ENCODE peak calls at places on chromosomes 3 and 15, in four cellular contexts. Q, M, P and A are unnamed samples.
A peak's percentile ranks its signal among the peaks of the same experiment; 100 is the strongest.

GRCh38 chr3:31481697-31482096 is 51.0 kb upstream of the STT3B start:
- DNase-seq in P (no peak), Q (no peak), M (no peak), A (no peak)

GRCh38 chr3:153144779-153145178 is 17.2 kb upstream of the RAP2B start:
- DNase-seq in Q (peak; percentile 73), M (no peak), P (no peak), A (no peak)

GRCh38 chr15:83436513-83437158 is 10.5 kb upstream of the SH3GL3 start:
- DNase-seq in Q (peak; percentile 76), P (no peak), M (no peak), A (no peak)

GRCh38 chr15:52019394-52020252 is 604 bp downstream of the MAPK6 start:
- DNase-seq in Q (peak; percentile 98), M (no peak), P (peak; percentile 94), A (peak; percentile 89)

GRCh38 chr3:116337229-116337628 is 108.1 kb downstream of the LSAMP start:
- DNase-seq in M (no peak), Q (no peak), P (no peak), A (no peak)

GRCh38 chr15:75578206-75578947 is 738 bp downstream of the PTPN9 start:
- DNase-seq in M (no peak), P (peak; percentile 89), Q (peak; percentile 68), A (peak; percentile 35)

GRCh38 chr3:31962801-31963205 is 18.3 kb downstream of the OSBPL10 start:
- DNase-seq in P (no peak), M (no peak), Q (peak; percentile 40), A (no peak)

GRCh38 chr3:145145461-145145860 is 1015.5 kb downstream of the PLOD2 start:
- DNase-seq in Q (no peak), M (no peak), P (no peak), A (no peak)

GRCh38 chr3:191425322-191425734 is 35.6 kb upstream of the PYDC2 start:
- DNase-seq in Q (no peak), P (no peak), M (no peak), A (no peak)

GRCh38 chr15:68626739-68627138 is 47.9 kb downstream of the CORO2B start:
- DNase-seq in P (no peak), Q (no peak), M (no peak), A (no peak)

GRCh38 chr3:37171144-37171543 is 3.2 kb downstream of the LRRFIP2 start:
- DNase-seq in M (no peak), P (no peak), Q (no peak), A (no peak)

GRCh38 chr3:15819043-15819442 is 21.3 kb upstream of the ANKRD28 start:
- DNase-seq in M (no peak), Q (no peak), P (no peak), A (no peak)

GRCh38 chr3:148710665-148711064 is 13.0 kb downstream of the AGTR1 start:
- DNase-seq in P (no peak), M (no peak), Q (no peak), A (no peak)

GRCh38 chr15:68930268-68931022 is at the start of gene SPESP1:
- DNase-seq in M (no peak), P (peak; percentile 91), Q (peak; percentile 3), A (no peak)

GRCh38 chr3:10238330-10238995 is 9.8 kb upstream of the TATDN2 start:
- DNase-seq in M (no peak), P (no peak), Q (no peak), A (no peak)

GRCh38 chr15:60077581-60078359 is 73.7 kb downstream of the FOXB1 start:
- DNase-seq in Q (no peak), M (no peak), P (no peak), A (no peak)

GRCh38 chr15:25181290-25182097 is 226.7 kb downstream of the SNRPN start:
- DNase-seq in P (peak; percentile 58), Q (no peak), M (no peak), A (no peak)

DNA sequence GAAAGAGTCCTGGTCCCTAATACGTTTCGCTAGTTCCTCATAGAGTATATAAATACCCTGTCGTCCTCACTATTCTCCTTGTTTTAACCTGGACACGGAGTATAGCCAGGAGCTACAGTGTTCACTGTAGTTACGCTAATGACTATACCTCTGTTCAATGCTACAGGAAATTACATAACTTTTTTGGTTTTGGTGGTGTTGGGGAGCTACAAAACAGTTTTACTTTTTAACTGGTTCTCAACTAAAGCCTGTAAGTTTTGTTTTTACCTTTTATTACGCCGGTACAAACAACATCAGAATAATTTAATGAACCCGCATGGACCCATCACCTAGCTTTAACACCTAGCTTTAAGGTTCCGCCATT is 1.5 kb downstream of the LMLN start:
- DNase-seq in Q (no peak), P (no peak), M (no peak), A (no peak)
- H3K4me3 ChIP-seq in Q (peak overlapping the region; percentile 81), P (no peak overlapping the region), M (no peak overlapping the region), A (peak overlapping the region; percentile 61)

GRCh38 chr3:839981-840380 is 252.8 kb upstream of the CNTN6 start:
- DNase-seq in Q (no peak), P (no peak), M (no peak), A (no peak)
- H3K9me3 ChIP-seq in Q (no peaks in the 10 kb centered on the region), P (no peaks in the 10 kb centered on the region), M (peaks cover 1% of the 10 kb centered on the region), A (no peaks in the 10 kb centered on the region)

DNA sequence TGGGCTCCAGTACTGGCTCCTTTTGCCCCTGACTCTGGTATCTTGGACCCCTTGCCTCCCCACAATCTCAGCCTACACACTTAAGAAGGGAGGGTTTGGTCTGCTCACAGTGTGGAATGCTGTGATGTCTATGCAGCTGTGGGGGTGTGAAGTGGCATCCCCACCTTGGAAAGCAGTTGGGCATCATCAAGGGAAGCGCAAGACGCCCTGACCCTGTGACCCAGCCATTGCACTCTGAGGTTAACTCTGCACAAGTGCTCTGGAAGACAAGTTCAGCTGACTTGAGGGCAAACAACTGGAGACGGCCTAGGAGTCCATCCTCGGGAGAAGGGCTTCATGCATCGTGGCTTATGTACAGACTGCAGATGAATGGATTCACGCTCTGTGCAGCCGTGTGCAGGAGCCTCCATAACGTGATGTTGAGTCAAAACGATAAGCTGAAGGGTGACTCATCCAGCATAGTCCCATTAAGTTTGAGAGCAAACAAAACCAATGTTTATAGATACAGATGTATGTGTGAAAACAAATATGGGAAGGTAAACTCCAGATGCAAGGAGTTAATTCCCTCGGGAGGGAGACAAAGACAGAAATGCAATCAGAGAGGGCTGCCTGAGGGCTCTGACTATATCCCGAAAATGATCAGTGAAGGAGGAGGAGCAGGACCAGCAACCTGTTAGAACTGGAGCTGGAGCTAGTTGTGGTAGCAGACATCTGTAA is 86.8 kb downstream of the LSM3 start:
- DNase-seq in P (peak; percentile 47), Q (peak; percentile 54), M (no peak), A (no peak)
- H3K27me3 ChIP-seq in P (no peaks in the 10 kb centered on the region), Q (peaks cover 5% of the 10 kb centered on the region), M (no peaks in the 10 kb centered on the region), A (no peaks in the 10 kb centered on the region)

GRCh38 chr3:11717301-11717700 is 73.6 kb upstream of the VGLL4 start:
- DNase-seq in M (no peak), P (no peak), Q (peak; percentile 69), A (no peak)
- H3K4me3 ChIP-seq in M (no peak overlapping the region), P (no peak overlapping the region), Q (peak overlapping the region; percentile 82), A (peak overlapping the region; percentile 64)

DNA sequence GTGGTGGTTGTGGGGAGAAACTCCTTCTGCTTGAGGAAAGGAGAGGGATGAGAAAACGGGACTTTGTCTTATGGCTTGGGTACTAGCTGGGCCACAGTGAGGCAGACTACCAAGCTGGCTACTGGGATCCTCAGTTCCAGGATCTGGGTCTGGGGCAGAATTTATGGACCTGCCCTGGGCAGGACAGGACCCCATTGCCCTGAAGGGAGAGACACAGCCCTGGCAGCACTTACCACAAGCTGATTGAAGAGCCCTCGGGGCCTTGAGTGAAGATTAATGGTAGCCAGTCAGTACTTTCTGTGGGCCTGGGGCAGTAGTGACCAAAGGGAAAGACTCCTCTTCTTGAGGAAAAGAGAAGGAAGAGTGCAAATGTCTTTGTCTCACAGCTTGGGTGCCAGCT is 799.7 kb downstream of the SI start:
- DNase-seq in M (no peak), P (peak; percentile 37), Q (no peak), A (no peak)
- H3K9me3 ChIP-seq in M (no peaks in the 10 kb centered on the region), P (peaks cover 34% of the 10 kb centered on the region), Q (peaks cover 3% of the 10 kb centered on the region), A (no peaks in the 10 kb centered on the region)

GRCh38 chr15:40941078-40941527 is 12.0 kb downstream of the DLL4 start:
- DNase-seq in P (no peak), Q (no peak), M (no peak), A (no peak)
- H3K27me3 ChIP-seq in P (no peaks in the 10 kb centered on the region), Q (no peaks in the 10 kb centered on the region), M (peaks cover 2% of the 10 kb centered on the region), A (no peaks in the 10 kb centered on the region)

GRCh38 chr15:80061581-80061980 is 2.1 kb downstream of the ZFAND6 start:
- DNase-seq in M (no peak), P (no peak), Q (peak; percentile 64), A (no peak)
- H3K4me3 ChIP-seq in M (no peak overlapping the region), P (no peak overlapping the region), Q (peak overlapping the region; percentile 80), A (peak overlapping the region; percentile 82)

GRCh38 chr15:87805117-87805820 is 451.3 kb downstream of the NTRK3 start:
- DNase-seq in Q (no peak), P (no peak), M (no peak), A (no peak)
- H3K9me3 ChIP-seq in Q (no peaks in the 10 kb centered on the region), P (no peaks in the 10 kb centered on the region), M (no peaks in the 10 kb centered on the region), A (peaks cover 6% of the 10 kb centered on the region)